ENCODE peak calls at places on chromosomes 11 and 22, in nine cellular contexts. One of them, this sample, is unnamed.

GRCh38 chr22:47114813-47115517 is 352.5 kb downstream of the TBC1D22A start:
- DNase-seq in GM12891: no peak
- DNase-seq in GM12878: no peak
- DNase-seq in spleen: no peak
- DNase-seq in HepG2: no peak
- DNase-seq in SK-N-SH: no peak
- DNase-seq in HL-60: no peak
- DNase-seq in suprapubic skin: no peak
- DNase-seq in GM12892: no peak
- DNase-seq in this sample: no peak

GRCh38 chr11:11607772-11608171 is 14.0 kb downstream of the GALNT18 start:
- DNase-seq in GM12891: no peak
- DNase-seq in GM12878: no peak
- DNase-seq in spleen: no peak
- DNase-seq in HepG2: no peak
- DNase-seq in SK-N-SH: no peak
- DNase-seq in HL-60: no peak
- DNase-seq in suprapubic skin: no peak
- DNase-seq in GM12892: no peak
- DNase-seq in this sample: no peak

GRCh38 chr11:116224154-116224888 is 548.5 kb downstream of the BUD13 start:
- DNase-seq in GM12891: peak; percentile 41
- DNase-seq in GM12878: no peak
- DNase-seq in spleen: no peak
- DNase-seq in HepG2: peak; percentile 32
- DNase-seq in SK-N-SH: peak; percentile 63
- DNase-seq in HL-60: no peak
- DNase-seq in suprapubic skin: no peak
- DNase-seq in GM12892: peak; percentile 30
- DNase-seq in this sample: peak; percentile 52

GRCh38 chr11:2955896-2956476 is 26.8 kb upstream of the PHLDA2 start:
- DNase-seq in GM12891: no peak
- DNase-seq in GM12878: no peak
- DNase-seq in spleen: no peak
- DNase-seq in HepG2: no peak
- DNase-seq in SK-N-SH: no peak
- DNase-seq in HL-60: no peak
- DNase-seq in suprapubic skin: no peak
- DNase-seq in GM12892: no peak
- DNase-seq in this sample: no peak

GRCh38 chr22:32413715-32414114 is 1.7 kb upstream of the RTCB start:
- DNase-seq in GM12891: no peak
- DNase-seq in GM12878: no peak
- DNase-seq in spleen: no peak
- DNase-seq in HepG2: peak; percentile 24
- DNase-seq in SK-N-SH: peak; percentile 34
- DNase-seq in HL-60: no peak
- DNase-seq in suprapubic skin: no peak
- DNase-seq in GM12892: no peak
- DNase-seq in this sample: no peak

GRCh38 chr22:44926491-44927415 is 83.1 kb downstream of the PHF21B start:
- DNase-seq in GM12891: no peak
- DNase-seq in GM12878: no peak
- DNase-seq in spleen: peak; percentile 69
- DNase-seq in HepG2: no peak
- DNase-seq in SK-N-SH: no peak
- DNase-seq in HL-60: no peak
- DNase-seq in suprapubic skin: no peak
- DNase-seq in GM12892: no peak
- DNase-seq in this sample: no peak

GRCh38 chr11:126147268-126148111 is 64.0 kb downstream of the RPUSD4 start:
- DNase-seq in GM12891: no peak
- DNase-seq in GM12878: no peak
- DNase-seq in spleen: peak; percentile 56
- DNase-seq in HepG2: peak; percentile 94
- DNase-seq in SK-N-SH: no peak
- DNase-seq in HL-60: no peak
- DNase-seq in suprapubic skin: no peak
- DNase-seq in GM12892: no peak
- DNase-seq in this sample: no peak

GRCh38 chr11:85182437-85183109 is 444.6 kb downstream of the DLG2 start:
- DNase-seq in GM12891: peak; percentile 14
- DNase-seq in GM12878: no peak
- DNase-seq in spleen: no peak
- DNase-seq in HepG2: peak; percentile 21
- DNase-seq in SK-N-SH: peak; percentile 24
- DNase-seq in HL-60: peak; percentile 25
- DNase-seq in suprapubic skin: no peak
- DNase-seq in GM12892: no peak
- DNase-seq in this sample: peak; percentile 8

GRCh38 chr22:41557401-41558240 is 3.2 kb upstream of the CSDC2 start:
- DNase-seq in GM12891: no peak
- DNase-seq in GM12878: no peak
- DNase-seq in spleen: no peak
- DNase-seq in HepG2: peak; percentile 70
- DNase-seq in SK-N-SH: no peak
- DNase-seq in HL-60: no peak
- DNase-seq in suprapubic skin: no peak
- DNase-seq in GM12892: no peak
- DNase-seq in this sample: peak; percentile 44

GRCh38 chr11:61592176-61592575 is 11.3 kb upstream of the SYT7 start:
- DNase-seq in GM12891: no peak
- DNase-seq in GM12878: no peak
- DNase-seq in spleen: no peak
- DNase-seq in HepG2: no peak
- DNase-seq in SK-N-SH: no peak
- DNase-seq in HL-60: no peak
- DNase-seq in suprapubic skin: no peak
- DNase-seq in GM12892: no peak
- DNase-seq in this sample: no peak

GRCh38 chr11:112728288-112728687 is 232.9 kb upstream of the NCAM1 start:
- DNase-seq in GM12891: no peak
- DNase-seq in GM12878: no peak
- DNase-seq in spleen: no peak
- DNase-seq in HepG2: no peak
- DNase-seq in SK-N-SH: no peak
- DNase-seq in HL-60: no peak
- DNase-seq in suprapubic skin: no peak
- DNase-seq in GM12892: no peak
- DNase-seq in this sample: no peak

GRCh38 chr11:8070417-8071101 is 10.5 kb upstream of the TUB start:
- DNase-seq in GM12891: no peak
- DNase-seq in GM12878: no peak
- DNase-seq in spleen: no peak
- DNase-seq in HepG2: peak; percentile 20
- DNase-seq in SK-N-SH: peak; percentile 73
- DNase-seq in HL-60: no peak
- DNase-seq in suprapubic skin: peak; percentile 44
- DNase-seq in GM12892: no peak
- DNase-seq in this sample: peak; percentile 51

GRCh38 chr11:35933572-35933925 is 10.3 kb upstream of the LDLRAD3 start:
- DNase-seq in GM12891: no peak
- DNase-seq in GM12878: no peak
- DNase-seq in spleen: no peak
- DNase-seq in HepG2: no peak
- DNase-seq in SK-N-SH: no peak
- DNase-seq in HL-60: no peak
- DNase-seq in suprapubic skin: no peak
- DNase-seq in GM12892: no peak
- DNase-seq in this sample: no peak

GRCh38 chr22:27137809-27138400 is 480.5 kb downstream of the MIAT start:
- DNase-seq in GM12891: no peak
- DNase-seq in GM12878: no peak
- DNase-seq in spleen: no peak
- DNase-seq in HepG2: no peak
- DNase-seq in SK-N-SH: peak; percentile 55
- DNase-seq in HL-60: no peak
- DNase-seq in suprapubic skin: no peak
- DNase-seq in GM12892: no peak
- DNase-seq in this sample: no peak

DNA sequence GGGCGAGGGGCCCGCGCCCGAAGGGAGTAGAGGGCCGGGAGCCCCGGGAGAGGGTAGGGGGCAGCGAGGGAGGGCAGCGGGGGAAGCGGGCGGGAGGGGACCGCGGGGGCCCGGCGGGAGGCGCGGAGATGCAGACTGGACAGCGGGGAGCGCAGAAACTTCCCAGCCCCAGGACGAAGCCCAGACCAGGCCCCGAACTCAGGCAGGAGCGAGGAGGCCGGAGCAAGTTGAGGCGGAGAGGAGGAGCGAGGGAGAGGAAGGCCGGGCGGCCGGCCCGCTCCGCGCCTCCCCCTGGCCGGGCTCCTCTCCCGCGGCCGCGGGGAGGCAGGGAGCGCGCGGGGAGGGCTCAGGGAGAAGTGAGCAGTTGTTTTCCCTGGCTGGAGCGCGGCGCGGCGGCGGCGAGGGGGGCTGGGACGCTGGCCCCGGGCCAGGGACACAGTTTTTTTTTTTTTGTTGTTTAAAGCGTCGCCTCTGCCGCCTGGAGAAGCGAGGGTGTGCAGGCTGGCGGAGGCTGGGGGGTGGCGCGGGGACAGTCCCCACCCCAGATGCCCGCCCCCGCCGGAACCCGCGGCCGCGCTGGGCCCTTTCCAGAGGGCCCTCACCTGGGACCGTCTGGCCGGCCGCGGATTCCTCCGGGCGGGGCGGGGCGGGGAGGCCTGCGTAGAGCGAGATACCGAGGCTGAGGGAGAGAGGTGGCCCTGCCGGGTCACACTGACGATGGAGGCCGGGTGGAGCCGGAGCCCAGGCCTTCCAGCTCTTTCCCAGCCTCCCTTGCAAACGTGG is at the start of gene LTBP3:
- DNase-seq in GM12891: peak; percentile 70
- DNase-seq in GM12878: no peak
- DNase-seq in spleen: peak; percentile 89
- DNase-seq in HepG2: peak; percentile 68
- DNase-seq in SK-N-SH: peak; percentile 90
- DNase-seq in HL-60: no peak
- DNase-seq in suprapubic skin: peak; percentile 83
- DNase-seq in GM12892: peak; percentile 75
- DNase-seq in this sample: peak; percentile 90
- TF ChIP-seq POLR2AphosphoS5 in GM12891: no peak
- TF ChIP-seq POLR2AphosphoS5 in GM12878: no peak
- TF ChIP-seq POLR2AphosphoS5 in spleen: peak; percentile 75
- TF ChIP-seq POLR2AphosphoS5 in HepG2: no peak
- TF ChIP-seq POLR2AphosphoS5 in SK-N-SH: no peak
- TF ChIP-seq POLR2AphosphoS5 in HL-60: no peak
- TF ChIP-seq POLR2AphosphoS5 in suprapubic skin: no peak
- TF ChIP-seq POLR2AphosphoS5 in GM12892: no peak
- TF ChIP-seq POLR2AphosphoS5 in this sample: no peak

DNA sequence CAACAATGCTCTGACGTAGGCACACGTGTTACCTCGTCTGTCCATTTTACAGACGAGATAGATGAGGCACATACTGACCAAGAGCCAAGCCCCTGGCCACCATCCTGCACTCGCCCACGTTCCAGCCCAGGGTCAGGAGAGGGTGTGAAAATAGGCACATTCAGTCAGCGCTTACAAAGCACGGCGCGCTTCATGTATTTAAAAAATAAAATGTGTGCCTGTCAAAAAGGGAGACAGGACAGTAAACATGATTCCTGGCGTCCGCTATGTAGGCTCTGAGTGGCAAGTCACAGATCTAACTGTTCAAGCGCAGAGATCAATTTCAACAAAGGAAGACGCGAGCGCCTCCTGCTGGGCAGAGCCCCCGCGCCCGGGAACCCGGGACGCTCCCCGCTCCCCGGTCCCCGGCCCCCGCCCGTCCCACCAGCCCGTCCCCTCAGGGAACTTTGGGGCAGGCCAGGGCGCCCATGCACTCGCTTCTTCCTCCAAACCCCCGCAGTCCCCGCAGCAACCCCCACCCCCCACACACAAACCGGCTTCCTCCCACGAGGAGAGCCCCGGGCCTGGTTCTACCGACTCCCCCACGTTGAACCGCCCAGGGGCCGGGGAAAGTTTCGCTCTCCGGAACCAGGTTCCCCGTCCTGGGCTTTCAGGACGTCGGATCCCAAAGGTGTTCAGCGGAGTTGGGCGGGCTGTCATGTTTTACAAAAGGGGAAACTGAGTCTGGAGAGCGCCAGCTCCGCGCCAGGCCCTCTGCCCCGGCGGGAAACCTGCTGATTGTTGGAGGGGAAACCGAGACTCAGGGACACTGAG is 10.4 kb upstream of the C1QTNF6 start:
- DNase-seq in GM12891: peak; percentile 82
- DNase-seq in GM12878: no peak
- DNase-seq in spleen: peak; percentile 97
- DNase-seq in HepG2: peak; percentile 80
- DNase-seq in SK-N-SH: peak; percentile 88
- DNase-seq in HL-60: peak; percentile 42
- DNase-seq in suprapubic skin: peak; percentile 91
- DNase-seq in GM12892: peak; percentile 85
- DNase-seq in this sample: peak; percentile 84
- TF ChIP-seq POLR2AphosphoS5 in GM12891: no peak
- TF ChIP-seq POLR2AphosphoS5 in GM12878: no peak
- TF ChIP-seq POLR2AphosphoS5 in spleen: no peak
- TF ChIP-seq POLR2AphosphoS5 in HepG2: no peak
- TF ChIP-seq POLR2AphosphoS5 in SK-N-SH: no peak
- TF ChIP-seq POLR2AphosphoS5 in HL-60: no peak
- TF ChIP-seq POLR2AphosphoS5 in suprapubic skin: no peak
- TF ChIP-seq POLR2AphosphoS5 in GM12892: no peak
- TF ChIP-seq POLR2AphosphoS5 in this sample: no peak

GRCh38 chr22:38718414-38718813 is 12.7 kb downstream of the GTPBP1 start:
- DNase-seq in GM12891: no peak
- DNase-seq in GM12878: no peak
- DNase-seq in spleen: no peak
- DNase-seq in HepG2: peak; percentile 47
- DNase-seq in SK-N-SH: peak; percentile 45
- DNase-seq in HL-60: no peak
- DNase-seq in suprapubic skin: no peak
- DNase-seq in GM12892: no peak
- DNase-seq in this sample: no peak
- TF ChIP-seq POLR2AphosphoS5 in GM12891: no peak
- TF ChIP-seq POLR2AphosphoS5 in GM12878: no peak
- TF ChIP-seq POLR2AphosphoS5 in spleen: peak; percentile 34
- TF ChIP-seq POLR2AphosphoS5 in HepG2: no peak
- TF ChIP-seq POLR2AphosphoS5 in SK-N-SH: no peak
- TF ChIP-seq POLR2AphosphoS5 in HL-60: no peak
- TF ChIP-seq POLR2AphosphoS5 in suprapubic skin: no peak
- TF ChIP-seq POLR2AphosphoS5 in GM12892: no peak
- TF ChIP-seq POLR2AphosphoS5 in this sample: no peak

DNA sequence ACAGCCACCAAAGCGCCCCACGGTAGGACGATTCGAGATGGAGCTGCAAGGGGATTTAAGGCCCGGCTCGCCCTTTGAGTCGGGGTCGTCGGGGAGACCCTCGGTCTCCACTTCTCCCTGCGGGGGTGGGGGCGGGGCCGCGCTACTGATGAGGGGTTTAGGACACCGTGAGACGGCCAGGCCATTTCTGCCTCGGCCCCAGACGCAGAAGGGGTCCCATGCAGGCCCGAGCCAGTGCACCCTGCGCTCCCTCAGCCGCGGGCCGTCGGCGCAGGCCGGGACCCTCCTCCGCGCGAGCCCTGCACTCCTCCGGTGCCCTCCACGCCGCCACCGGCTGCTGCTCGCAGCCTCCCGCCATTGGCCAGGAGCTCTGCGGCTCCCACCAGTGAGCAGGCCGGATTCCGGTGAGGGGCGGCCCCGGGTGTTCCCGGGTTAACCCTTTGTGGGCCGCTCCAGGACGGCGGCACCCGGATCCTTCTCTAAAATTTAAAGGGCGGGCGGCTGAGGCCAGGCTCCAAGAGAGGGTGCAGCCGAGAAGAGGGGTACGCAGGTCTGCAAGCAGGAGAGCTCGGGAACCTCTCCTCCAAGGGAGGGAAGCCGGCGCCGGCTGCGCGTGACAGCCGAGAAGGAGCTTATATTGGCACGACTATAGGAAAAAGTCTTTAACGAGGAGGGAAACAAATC is 18.0 kb downstream of the CREB3L1 start:
- DNase-seq in GM12891: peak; percentile 92
- DNase-seq in GM12878: no peak
- DNase-seq in spleen: peak; percentile 90
- DNase-seq in HepG2: peak; percentile 27
- DNase-seq in SK-N-SH: peak; percentile 99
- DNase-seq in HL-60: no peak
- DNase-seq in suprapubic skin: peak; percentile 82
- DNase-seq in GM12892: peak; percentile 76
- DNase-seq in this sample: peak; percentile 96
- TF ChIP-seq POLR2AphosphoS5 in GM12891: no peak
- TF ChIP-seq POLR2AphosphoS5 in GM12878: no peak
- TF ChIP-seq POLR2AphosphoS5 in spleen: peak; percentile 62
- TF ChIP-seq POLR2AphosphoS5 in HepG2: no peak
- TF ChIP-seq POLR2AphosphoS5 in SK-N-SH: peak; percentile 52
- TF ChIP-seq POLR2AphosphoS5 in HL-60: no peak
- TF ChIP-seq POLR2AphosphoS5 in suprapubic skin: no peak
- TF ChIP-seq POLR2AphosphoS5 in GM12892: no peak
- TF ChIP-seq POLR2AphosphoS5 in this sample: peak; percentile 43

This sample was measured in K562.